ENCODE peak calls at places on chromosomes 2 and 18, in eight cellular contexts. One of them, this sample, is unnamed.

GRCh38 chr2:107721178-107721577 is 105.5 kb upstream of the RGPD4 start:
- DNase-seq in amniotic epithelial cell: no peak
- DNase-seq in esophagus squamous epithelium: no peak
- DNase-seq in stimulated activated CD4-positive, alpha-beta T cell treated with anti-CD3 and anti-CD28 coated beads, Interleukin-2, amount 100 ng/mL, for 4 hours: no peak
- DNase-seq in type B pancreatic cell: no peak
- DNase-seq in thyroid gland: no peak
- DNase-seq in Kasumi-1: no peak
- DNase-seq in putamen: no peak
- DNase-seq in this sample: no peak

GRCh38 chr18:27585602-27586173 is 400.6 kb upstream of the CHST9 start:
- DNase-seq in amniotic epithelial cell: no peak
- DNase-seq in esophagus squamous epithelium: no peak
- DNase-seq in stimulated activated CD4-positive, alpha-beta T cell treated with anti-CD3 and anti-CD28 coated beads, Interleukin-2, amount 100 ng/mL, for 4 hours: no peak
- DNase-seq in type B pancreatic cell: no peak
- DNase-seq in thyroid gland: no peak
- DNase-seq in Kasumi-1: no peak
- DNase-seq in putamen: no peak
- DNase-seq in this sample: no peak

GRCh38 chr2:67259581-67260347 is 137.4 kb upstream of the ETAA1 start:
- DNase-seq in amniotic epithelial cell: peak
- DNase-seq in esophagus squamous epithelium: no peak
- DNase-seq in stimulated activated CD4-positive, alpha-beta T cell treated with anti-CD3 and anti-CD28 coated beads, Interleukin-2, amount 100 ng/mL, for 4 hours: no peak
- DNase-seq in type B pancreatic cell: no peak
- DNase-seq in thyroid gland: no peak
- DNase-seq in Kasumi-1: no peak
- DNase-seq in putamen: no peak
- DNase-seq in this sample: no peak

GRCh38 chr2:72293620-72294019 is 146.0 kb upstream of the CYP26B1 start:
- DNase-seq in amniotic epithelial cell: peak
- DNase-seq in esophagus squamous epithelium: no peak
- DNase-seq in stimulated activated CD4-positive, alpha-beta T cell treated with anti-CD3 and anti-CD28 coated beads, Interleukin-2, amount 100 ng/mL, for 4 hours: no peak
- DNase-seq in type B pancreatic cell: no peak
- DNase-seq in thyroid gland: no peak
- DNase-seq in Kasumi-1: no peak
- DNase-seq in putamen: no peak
- DNase-seq in this sample: no peak

GRCh38 chr2:232584238-232584637 is 33.7 kb downstream of the EIF4E2 start:
- DNase-seq in amniotic epithelial cell: no peak
- DNase-seq in esophagus squamous epithelium: no peak
- DNase-seq in stimulated activated CD4-positive, alpha-beta T cell treated with anti-CD3 and anti-CD28 coated beads, Interleukin-2, amount 100 ng/mL, for 4 hours: no peak
- DNase-seq in type B pancreatic cell: no peak
- DNase-seq in thyroid gland: no peak
- DNase-seq in Kasumi-1: no peak
- DNase-seq in putamen: no peak
- DNase-seq in this sample: no peak

GRCh38 chr2:68416081-68416675 is 50.9 kb downstream of the FBXO48 start:
- DNase-seq in amniotic epithelial cell: no peak
- DNase-seq in esophagus squamous epithelium: no peak
- DNase-seq in stimulated activated CD4-positive, alpha-beta T cell treated with anti-CD3 and anti-CD28 coated beads, Interleukin-2, amount 100 ng/mL, for 4 hours: no peak
- DNase-seq in type B pancreatic cell: no peak
- DNase-seq in thyroid gland: no peak
- DNase-seq in Kasumi-1: no peak
- DNase-seq in putamen: no peak
- DNase-seq in this sample: no peak

GRCh38 chr2:134258684-134259408 is 5.0 kb downstream of the MGAT5 start:
- DNase-seq in amniotic epithelial cell: no peak
- DNase-seq in esophagus squamous epithelium: no peak
- DNase-seq in stimulated activated CD4-positive, alpha-beta T cell treated with anti-CD3 and anti-CD28 coated beads, Interleukin-2, amount 100 ng/mL, for 4 hours: peak
- DNase-seq in type B pancreatic cell: no peak
- DNase-seq in thyroid gland: no peak
- DNase-seq in Kasumi-1: peak
- DNase-seq in putamen: peak
- DNase-seq in this sample: no peak

GRCh38 chr2:42787788-42788477 is 4.5 kb downstream of the HAAO start:
- DNase-seq in amniotic epithelial cell: no peak
- DNase-seq in esophagus squamous epithelium: no peak
- DNase-seq in stimulated activated CD4-positive, alpha-beta T cell treated with anti-CD3 and anti-CD28 coated beads, Interleukin-2, amount 100 ng/mL, for 4 hours: no peak
- DNase-seq in type B pancreatic cell: peak
- DNase-seq in thyroid gland: no peak
- DNase-seq in Kasumi-1: no peak
- DNase-seq in putamen: no peak
- DNase-seq in this sample: no peak

GRCh38 chr2:133791191-133791590 is 222.9 kb upstream of the NCKAP5 start:
- DNase-seq in amniotic epithelial cell: peak
- DNase-seq in esophagus squamous epithelium: no peak
- DNase-seq in stimulated activated CD4-positive, alpha-beta T cell treated with anti-CD3 and anti-CD28 coated beads, Interleukin-2, amount 100 ng/mL, for 4 hours: no peak
- DNase-seq in type B pancreatic cell: no peak
- DNase-seq in thyroid gland: no peak
- DNase-seq in Kasumi-1: no peak
- DNase-seq in putamen: no peak
- DNase-seq in this sample: no peak

GRCh38 chr2:47779416-47779790 is 3.5 kb upstream of the MSH6 start:
- DNase-seq in amniotic epithelial cell: no peak
- DNase-seq in esophagus squamous epithelium: no peak
- DNase-seq in stimulated activated CD4-positive, alpha-beta T cell treated with anti-CD3 and anti-CD28 coated beads, Interleukin-2, amount 100 ng/mL, for 4 hours: no peak
- DNase-seq in type B pancreatic cell: no peak
- DNase-seq in thyroid gland: no peak
- DNase-seq in Kasumi-1: no peak
- DNase-seq in putamen: no peak
- DNase-seq in this sample: no peak

GRCh38 chr2:236764716-236765115 is 195.1 kb downstream of the ACKR3 start:
- DNase-seq in amniotic epithelial cell: no peak
- DNase-seq in esophagus squamous epithelium: no peak
- DNase-seq in stimulated activated CD4-positive, alpha-beta T cell treated with anti-CD3 and anti-CD28 coated beads, Interleukin-2, amount 100 ng/mL, for 4 hours: no peak
- DNase-seq in type B pancreatic cell: no peak
- DNase-seq in thyroid gland: no peak
- DNase-seq in Kasumi-1: no peak
- DNase-seq in putamen: no peak
- DNase-seq in this sample: no peak

GRCh38 chr2:205060269-205060668 is 515.0 kb downstream of the PARD3B start:
- DNase-seq in amniotic epithelial cell: peak
- DNase-seq in esophagus squamous epithelium: no peak
- DNase-seq in stimulated activated CD4-positive, alpha-beta T cell treated with anti-CD3 and anti-CD28 coated beads, Interleukin-2, amount 100 ng/mL, for 4 hours: no peak
- DNase-seq in type B pancreatic cell: no peak
- DNase-seq in thyroid gland: no peak
- DNase-seq in Kasumi-1: no peak
- DNase-seq in putamen: no peak
- DNase-seq in this sample: no peak

GRCh38 chr18:63073481-63073880 is 246.1 kb downstream of the BCL2 start:
- DNase-seq in amniotic epithelial cell: no peak
- DNase-seq in esophagus squamous epithelium: no peak
- DNase-seq in stimulated activated CD4-positive, alpha-beta T cell treated with anti-CD3 and anti-CD28 coated beads, Interleukin-2, amount 100 ng/mL, for 4 hours: no peak
- DNase-seq in type B pancreatic cell: no peak
- DNase-seq in thyroid gland: no peak
- DNase-seq in Kasumi-1: peak
- DNase-seq in putamen: no peak
- DNase-seq in this sample: no peak

GRCh38 chr18:3615374-3615773 is 165.4 kb downstream of the TGIF1 start:
- DNase-seq in amniotic epithelial cell: no peak
- DNase-seq in esophagus squamous epithelium: no peak
- DNase-seq in stimulated activated CD4-positive, alpha-beta T cell treated with anti-CD3 and anti-CD28 coated beads, Interleukin-2, amount 100 ng/mL, for 4 hours: no peak
- DNase-seq in type B pancreatic cell: no peak
- DNase-seq in thyroid gland: no peak
- DNase-seq in Kasumi-1: no peak
- DNase-seq in putamen: no peak
- DNase-seq in this sample: no peak

GRCh38 chr2:120712180-120712678 is 23.4 kb upstream of the GLI2 start:
- DNase-seq in amniotic epithelial cell: peak
- DNase-seq in esophagus squamous epithelium: no peak
- DNase-seq in stimulated activated CD4-positive, alpha-beta T cell treated with anti-CD3 and anti-CD28 coated beads, Interleukin-2, amount 100 ng/mL, for 4 hours: no peak
- DNase-seq in type B pancreatic cell: no peak
- DNase-seq in thyroid gland: no peak
- DNase-seq in Kasumi-1: no peak
- DNase-seq in putamen: no peak
- DNase-seq in this sample: no peak

GRCh38 chr2:218284106-218284811 is 8.0 kb downstream of the TMBIM1 start:
- DNase-seq in amniotic epithelial cell: peak
- DNase-seq in esophagus squamous epithelium: no peak
- DNase-seq in stimulated activated CD4-positive, alpha-beta T cell treated with anti-CD3 and anti-CD28 coated beads, Interleukin-2, amount 100 ng/mL, for 4 hours: peak
- DNase-seq in type B pancreatic cell: no peak
- DNase-seq in thyroid gland: peak
- DNase-seq in Kasumi-1: no peak
- DNase-seq in putamen: no peak
- DNase-seq in this sample: no peak

GRCh38 chr18:45656194-45656593 is 40.9 kb downstream of the SLC14A2 start:
- DNase-seq in amniotic epithelial cell: no peak
- DNase-seq in esophagus squamous epithelium: no peak
- DNase-seq in stimulated activated CD4-positive, alpha-beta T cell treated with anti-CD3 and anti-CD28 coated beads, Interleukin-2, amount 100 ng/mL, for 4 hours: no peak
- DNase-seq in type B pancreatic cell: no peak
- DNase-seq in thyroid gland: no peak
- DNase-seq in Kasumi-1: no peak
- DNase-seq in putamen: no peak
- DNase-seq in this sample: no peak

GRCh38 chr2:1625281-1626001 is 118.9 kb downstream of the PXDN start:
- DNase-seq in amniotic epithelial cell: peak
- DNase-seq in esophagus squamous epithelium: no peak
- DNase-seq in stimulated activated CD4-positive, alpha-beta T cell treated with anti-CD3 and anti-CD28 coated beads, Interleukin-2, amount 100 ng/mL, for 4 hours: no peak
- DNase-seq in type B pancreatic cell: no peak
- DNase-seq in thyroid gland: peak
- DNase-seq in Kasumi-1: no peak
- DNase-seq in putamen: no peak
- DNase-seq in this sample: no peak

GRCh38 chr2:156466739-156467405 is 30.7 kb downstream of the GPD2 start:
- DNase-seq in amniotic epithelial cell: no peak
- DNase-seq in esophagus squamous epithelium: no peak
- DNase-seq in stimulated activated CD4-positive, alpha-beta T cell treated with anti-CD3 and anti-CD28 coated beads, Interleukin-2, amount 100 ng/mL, for 4 hours: no peak
- DNase-seq in type B pancreatic cell: no peak
- DNase-seq in thyroid gland: peak
- DNase-seq in Kasumi-1: no peak
- DNase-seq in putamen: peak
- DNase-seq in this sample: no peak

GRCh38 chr18:62091487-62092120 is 95.3 kb downstream of the PIGN start:
- DNase-seq in amniotic epithelial cell: peak
- DNase-seq in esophagus squamous epithelium: no peak
- DNase-seq in stimulated activated CD4-positive, alpha-beta T cell treated with anti-CD3 and anti-CD28 coated beads, Interleukin-2, amount 100 ng/mL, for 4 hours: no peak
- DNase-seq in type B pancreatic cell: no peak
- DNase-seq in thyroid gland: no peak
- DNase-seq in Kasumi-1: no peak
- DNase-seq in putamen: no peak
- DNase-seq in this sample: no peak

GRCh38 chr2:170716851-170717598 is 1.9 kb downstream of the SP5 start:
- DNase-seq in amniotic epithelial cell: no peak
- DNase-seq in esophagus squamous epithelium: no peak
- DNase-seq in stimulated activated CD4-positive, alpha-beta T cell treated with anti-CD3 and anti-CD28 coated beads, Interleukin-2, amount 100 ng/mL, for 4 hours: no peak
- DNase-seq in type B pancreatic cell: no peak
- DNase-seq in thyroid gland: peak
- DNase-seq in Kasumi-1: no peak
- DNase-seq in putamen: no peak
- DNase-seq in this sample: no peak

GRCh38 chr2:209600257-209601180 is 171.1 kb upstream of the UNC80 start:
- DNase-seq in amniotic epithelial cell: no peak
- DNase-seq in esophagus squamous epithelium: no peak
- DNase-seq in stimulated activated CD4-positive, alpha-beta T cell treated with anti-CD3 and anti-CD28 coated beads, Interleukin-2, amount 100 ng/mL, for 4 hours: no peak
- DNase-seq in type B pancreatic cell: no peak
- DNase-seq in thyroid gland: peak
- DNase-seq in Kasumi-1: no peak
- DNase-seq in putamen: no peak
- DNase-seq in this sample: no peak